ENCODE peak calls at places on chromosome X, in eight cellular contexts. M is fibroblast of lung; N is SJSA1; L is activated CD8-positive, alpha-beta memory T cell treated with anti-CD3 and anti-CD28 coated beads for 4 hours; X is cardiac fibroblast; F is immature natural killer cell; A is NCI-H1105; O is NCI-H2171 treated with DMSO at 0.1 percent for 48 hours. I is an unnamed sample.

GRCh38 chrX:79107891-79108718 is 36.4 kb upstream of the GPR174 start:
- DNase-seq in N (no peak), A (no peak), M (no peak), F (peak; percentile 52), O (no peak), X (no peak), L (no peak), I (no peak)

GRCh38 chrX:19811807-19812604 is 75.4 kb downstream of the SH3KBP1 start:
- DNase-seq in M (peak; percentile 84), N (peak; percentile 66), A (no peak), F (no peak), L (no peak), X (peak; percentile 83), O (no peak), I (peak; percentile 69)

GRCh38 chrX:116317409-116317808 is 119.0 kb upstream of the SLC6A14 start:
- DNase-seq in N (peak; percentile 44), M (peak; percentile 72), F (no peak), L (no peak), A (peak; percentile 77), O (peak; percentile 37), X (peak; percentile 18), I (peak; percentile 0)

GRCh38 chrX:46611658-46612362 is 38.2 kb downstream of the CHST7 start:
- DNase-seq in O (no peak), A (no peak), F (peak; percentile 19), L (no peak), X (no peak), N (no peak), M (no peak), I (no peak)

GRCh38 chrX:118973389-118974087 is 880 bp upstream of the LONRF3 start:
- DNase-seq in N (no peak), L (no peak), M (no peak), X (no peak), O (no peak), A (no peak), F (no peak), I (no peak)

GRCh38 chrX:53447441-53447840 is 13.3 kb upstream of the HSD17B10 start:
- DNase-seq in X (no peak), A (no peak), M (no peak), N (no peak), O (no peak), F (no peak), L (no peak), I (no peak)

GRCh38 chrX:153755136-153755535 is 8.9 kb upstream of the PLXNB3 start:
- DNase-seq in M (no peak), F (no peak), L (no peak), O (no peak), N (no peak), X (no peak), A (no peak), I (no peak)

GRCh38 chrX:48493890-48494364 is 14.9 kb upstream of the PORCN start:
- DNase-seq in A (no peak), O (no peak), M (peak; percentile 32), X (peak; percentile 79), N (no peak), L (no peak), F (no peak), I (no peak)

GRCh38 chrX:21658746-21659145 is 616 bp upstream of the KLHL34 start:
- DNase-seq in N (no peak), L (no peak), F (no peak), O (no peak), A (no peak), X (no peak), M (no peak), I (no peak)

GRCh38 chrX:118536687-118537461 is 41.3 kb downstream of the DOCK11 start:
- DNase-seq in O (no peak), A (no peak), N (no peak), L (peak; percentile 13), F (peak; percentile 37), X (peak; percentile 49), M (peak; percentile 48), I (no peak)

GRCh38 chrX:119453202-119453601 is 15.0 kb upstream of the SLC25A5 start:
- DNase-seq in L (no peak), O (no peak), M (no peak), A (no peak), N (no peak), F (no peak), X (no peak), I (no peak)

GRCh38 chrX:40170830-40171512 is 73.2 kb upstream of the BCOR start:
- DNase-seq in F (no peak), O (no peak), X (no peak), M (no peak), A (peak; percentile 12), N (no peak), L (no peak), I (no peak)

GRCh38 chrX:11382935-11383334 is 89.7 kb downstream of the AMELX start:
- DNase-seq in X (peak; percentile 32), O (no peak), N (no peak), L (no peak), A (no peak), M (no peak), F (no peak), I (no peak)

GRCh38 chrX:21972721-21973120 is 32.2 kb downstream of the SMS start:
- DNase-seq in M (peak; percentile 93), F (no peak), A (no peak), X (peak; percentile 89), O (no peak), N (peak; percentile 85), L (no peak), I (peak; percentile 36)

GRCh38 chrX:47574096-47574553 is 8.1 kb upstream of the TIMP1 start:
- DNase-seq in A (no peak), X (no peak), F (no peak), L (no peak), M (no peak), N (peak; percentile 68), O (no peak), I (no peak)

GRCh38 chrX:24396236-24396929 is 35.9 kb downstream of the SUPT20HL1 start:
- DNase-seq in X (peak; percentile 55), N (no peak), F (no peak), L (no peak), M (peak; percentile 83), O (no peak), A (peak; percentile 1), I (peak; percentile 80)

GRCh38 chrX:7706032-7706431 is 136.9 kb upstream of the VCX start:
- DNase-seq in O (no peak), A (no peak), F (no peak), L (no peak), N (no peak), M (no peak), X (peak; percentile 15), I (no peak)

GRCh38 chrX:123835661-123836371 is 24.0 kb upstream of the XIAP start:
- DNase-seq in O (no peak), F (no peak), X (peak; percentile 73), N (peak; percentile 36), M (peak; percentile 79), L (no peak), A (no peak), I (peak; percentile 24)

GRCh38 chrX:136650811-136651210 is 2.9 kb downstream of the CD40LG start:
- DNase-seq in O (no peak), L (no peak), M (no peak), X (no peak), F (no peak), N (no peak), A (no peak), I (no peak)

GRCh38 chrX:107450823-107451509 is 1.5 kb downstream of the FRMPD3 start:
- DNase-seq in O (no peak), N (no peak), X (no peak), F (peak; percentile 71), M (no peak), A (no peak), L (no peak), I (no peak)

GRCh38 chrX:48919360-48919821 is 567 bp upstream of the PIM2 start:
- DNase-seq in F (no peak), L (no peak), O (no peak), M (no peak), N (no peak), A (no peak), X (peak; percentile 8), I (no peak)

GRCh38 chrX:25125483-25125882 is 109.7 kb upstream of the ARX start:
- DNase-seq in O (no peak), X (no peak), L (no peak), F (no peak), A (no peak), N (no peak), M (no peak), I (no peak)

GRCh38 chrX:32867781-32868523 is 343.4 kb downstream of the DMD start:
- DNase-seq in M (no peak), O (no peak), F (no peak), L (no peak), A (no peak), X (no peak), N (no peak), I (no peak)

GRCh38 chrX:40297949-40298539 is 200.3 kb upstream of the BCOR start:
- DNase-seq in O (no peak), M (no peak), L (no peak), X (no peak), F (no peak), N (no peak), A (no peak), I (no peak)

GRCh38 chrX:9340619-9341304 is 124.1 kb upstream of the TBL1X start:
- DNase-seq in O (peak; percentile 12), X (peak; percentile 65), M (peak; percentile 70), L (no peak), A (no peak), F (peak; percentile 53), N (no peak), I (no peak)

GRCh38 chrX:21907250-21907649 is 33.3 kb upstream of the SMS start:
- DNase-seq in M (peak; percentile 71), A (no peak), L (no peak), O (no peak), N (no peak), F (no peak), X (no peak), I (peak; percentile 27)

GRCh38 chrX:123731258-123731986 is 1.4 kb downstream of the THOC2 start:
- DNase-seq in X (peak; percentile 34), A (no peak), M (peak; percentile 46), N (no peak), F (no peak), O (no peak), L (no peak), I (no peak)

GRCh38 chrX:115038406-115038805 is 21.0 kb upstream of the IL13RA2 start:
- DNase-seq in L (no peak), M (peak; percentile 41), F (no peak), O (no peak), A (no peak), N (no peak), X (peak; percentile 26), I (no peak)

GRCh38 chrX:37912286-37912685 is 64.9 kb upstream of the DYNLT3 start:
- DNase-seq in M (peak; percentile 85), X (no peak), A (no peak), F (peak; percentile 14), N (no peak), L (peak; percentile 3), O (no peak), I (no peak)

GRCh38 chrX:53440101-53440500 is 5.9 kb upstream of the HSD17B10 start:
- DNase-seq in F (no peak), A (no peak), O (peak; percentile 80), M (no peak), X (no peak), N (no peak), L (no peak), I (no peak)

GRCh38 chrX:108811891-108812290 is 75.5 kb upstream of the IRS4 start:
- DNase-seq in O (no peak), N (no peak), L (no peak), M (no peak), A (no peak), X (no peak), F (no peak), I (no peak)

GRCh38 chrX:74023203-74023602 is 280.8 kb upstream of the ZCCHC13 start:
- DNase-seq in O (no peak), X (no peak), N (no peak), L (no peak), F (no peak), M (no peak), A (no peak), I (no peak)

GRCh38 chrX:118975831-118976598 is 1.6 kb downstream of the LONRF3 start:
- DNase-seq in O (no peak), A (no peak), X (peak; percentile 25), M (peak; percentile 15), N (peak; percentile 64), L (peak; percentile 66), F (peak; percentile 77), I (no peak)

GRCh38 chrX:106912864-106913263 is 7.3 kb upstream of the CLDN2 start:
- DNase-seq in F (no peak), N (no peak), L (no peak), X (peak; percentile 40), M (peak; percentile 45), O (no peak), A (no peak), I (no peak)